ENCODE peak calls at places on chromosomes 2 and 18, in nine cellular contexts. One of them, this sample, is unnamed.

GRCh38 chr2:173149491-173149890 is 73.8 kb downstream of the MAP3K20 start:
- DNase-seq in ovary: no peak
- DNase-seq in H9: no peak
- DNase-seq in endothelial cell of umbilical vein: no peak
- DNase-seq in BE2C: no peak
- DNase-seq in spleen: peak; percentile 76
- DNase-seq in lower lobe of right lung: no peak
- DNase-seq in adrenal gland: no peak
- DNase-seq in CD8-positive, alpha-beta T cell: peak; percentile 6
- DNase-seq in this sample: no peak

GRCh38 chr2:232940724-232941123 is 70.7 kb downstream of the SNORC start:
- DNase-seq in ovary: no peak
- DNase-seq in H9: no peak
- DNase-seq in endothelial cell of umbilical vein: no peak
- DNase-seq in BE2C: no peak
- DNase-seq in spleen: no peak
- DNase-seq in lower lobe of right lung: no peak
- DNase-seq in adrenal gland: no peak
- DNase-seq in CD8-positive, alpha-beta T cell: no peak
- DNase-seq in this sample: no peak

GRCh38 chr2:74778381-74779371 is 55.3 kb upstream of the HK2 start:
- DNase-seq in ovary: no peak
- DNase-seq in H9: peak; percentile 90
- DNase-seq in endothelial cell of umbilical vein: no peak
- DNase-seq in BE2C: peak; percentile 53
- DNase-seq in spleen: no peak
- DNase-seq in lower lobe of right lung: no peak
- DNase-seq in adrenal gland: no peak
- DNase-seq in CD8-positive, alpha-beta T cell: no peak
- DNase-seq in this sample: no peak

GRCh38 chr2:108199726-108200125 is 40.0 kb upstream of the SULT1C3 start:
- DNase-seq in ovary: no peak
- DNase-seq in H9: no peak
- DNase-seq in endothelial cell of umbilical vein: no peak
- DNase-seq in BE2C: no peak
- DNase-seq in spleen: no peak
- DNase-seq in lower lobe of right lung: no peak
- DNase-seq in adrenal gland: no peak
- DNase-seq in CD8-positive, alpha-beta T cell: no peak
- DNase-seq in this sample: no peak

GRCh38 chr2:121080013-121080772 is 204.8 kb downstream of the TFCP2L1 start:
- DNase-seq in ovary: peak; percentile 74
- DNase-seq in H9: peak; percentile 81
- DNase-seq in endothelial cell of umbilical vein: peak; percentile 58
- DNase-seq in BE2C: peak; percentile 52
- DNase-seq in spleen: no peak
- DNase-seq in lower lobe of right lung: no peak
- DNase-seq in adrenal gland: peak; percentile 80
- DNase-seq in CD8-positive, alpha-beta T cell: no peak
- DNase-seq in this sample: peak; percentile 29

GRCh38 chr2:214104219-214104618 is 306.6 kb upstream of the VWC2L start:
- DNase-seq in ovary: no peak
- DNase-seq in H9: no peak
- DNase-seq in endothelial cell of umbilical vein: no peak
- DNase-seq in BE2C: no peak
- DNase-seq in spleen: no peak
- DNase-seq in lower lobe of right lung: no peak
- DNase-seq in adrenal gland: no peak
- DNase-seq in CD8-positive, alpha-beta T cell: no peak
- DNase-seq in this sample: no peak

GRCh38 chr18:48994044-48994651 is 43.4 kb upstream of the SMAD7 start:
- DNase-seq in ovary: peak; percentile 35
- DNase-seq in H9: no peak
- DNase-seq in endothelial cell of umbilical vein: no peak
- DNase-seq in BE2C: no peak
- DNase-seq in spleen: no peak
- DNase-seq in lower lobe of right lung: peak; percentile 77
- DNase-seq in adrenal gland: no peak
- DNase-seq in CD8-positive, alpha-beta T cell: no peak
- DNase-seq in this sample: no peak

GRCh38 chr2:43605079-43605655 is 9.3 kb upstream of the THADA start:
- DNase-seq in ovary: no peak
- DNase-seq in H9: peak; percentile 52
- DNase-seq in endothelial cell of umbilical vein: peak; percentile 43
- DNase-seq in BE2C: peak; percentile 56
- DNase-seq in spleen: no peak
- DNase-seq in lower lobe of right lung: no peak
- DNase-seq in adrenal gland: no peak
- DNase-seq in CD8-positive, alpha-beta T cell: no peak
- DNase-seq in this sample: no peak

GRCh38 chr2:100070078-100070477 is 72.3 kb downstream of the AFF3 start:
- DNase-seq in ovary: no peak
- DNase-seq in H9: no peak
- DNase-seq in endothelial cell of umbilical vein: no peak
- DNase-seq in BE2C: no peak
- DNase-seq in spleen: no peak
- DNase-seq in lower lobe of right lung: no peak
- DNase-seq in adrenal gland: no peak
- DNase-seq in CD8-positive, alpha-beta T cell: no peak
- DNase-seq in this sample: no peak

GRCh38 chr2:121197369-121198091 is 87.5 kb downstream of the TFCP2L1 start:
- DNase-seq in ovary: no peak
- DNase-seq in H9: no peak
- DNase-seq in endothelial cell of umbilical vein: no peak
- DNase-seq in BE2C: no peak
- DNase-seq in spleen: peak; percentile 86
- DNase-seq in lower lobe of right lung: peak; percentile 94
- DNase-seq in adrenal gland: peak; percentile 92
- DNase-seq in CD8-positive, alpha-beta T cell: no peak
- DNase-seq in this sample: peak; percentile 44

GRCh38 chr18:68409585-68409984 is 305.3 kb downstream of the TMX3 start:
- DNase-seq in ovary: no peak
- DNase-seq in H9: no peak
- DNase-seq in endothelial cell of umbilical vein: no peak
- DNase-seq in BE2C: no peak
- DNase-seq in spleen: no peak
- DNase-seq in lower lobe of right lung: no peak
- DNase-seq in adrenal gland: no peak
- DNase-seq in CD8-positive, alpha-beta T cell: no peak
- DNase-seq in this sample: no peak

GRCh38 chr18:68400889-68401288 is 314.0 kb downstream of the TMX3 start:
- DNase-seq in ovary: no peak
- DNase-seq in H9: no peak
- DNase-seq in endothelial cell of umbilical vein: no peak
- DNase-seq in BE2C: no peak
- DNase-seq in spleen: no peak
- DNase-seq in lower lobe of right lung: no peak
- DNase-seq in adrenal gland: no peak
- DNase-seq in CD8-positive, alpha-beta T cell: no peak
- DNase-seq in this sample: no peak

GRCh38 chr18:68402784-68403183 is 312.1 kb downstream of the TMX3 start:
- DNase-seq in ovary: no peak
- DNase-seq in H9: no peak
- DNase-seq in endothelial cell of umbilical vein: no peak
- DNase-seq in BE2C: no peak
- DNase-seq in spleen: no peak
- DNase-seq in lower lobe of right lung: no peak
- DNase-seq in adrenal gland: no peak
- DNase-seq in CD8-positive, alpha-beta T cell: no peak
- DNase-seq in this sample: no peak

DNA sequence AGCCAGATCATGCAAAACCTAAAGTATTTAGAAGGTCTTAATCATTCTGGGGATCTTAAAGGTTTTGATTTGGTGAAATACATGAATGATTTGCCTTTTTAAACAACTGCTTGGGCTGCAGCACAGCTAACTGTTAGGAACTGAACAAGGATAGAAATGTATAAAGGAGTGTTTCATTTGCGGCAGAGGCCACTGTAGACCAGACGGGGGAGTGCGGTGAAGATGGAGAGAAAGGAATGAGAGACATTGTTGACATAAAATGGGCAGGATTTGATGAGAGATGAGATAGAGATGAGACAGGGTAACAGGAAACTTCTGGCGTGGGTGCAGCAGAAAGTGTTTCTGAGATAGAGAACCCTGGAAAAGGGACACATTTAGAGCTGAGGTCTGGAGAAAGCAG is 308.1 kb downstream of the TMX3 start:
- DNase-seq in ovary: no peak
- DNase-seq in H9: no peak
- DNase-seq in endothelial cell of umbilical vein: no peak
- DNase-seq in BE2C: no peak
- DNase-seq in spleen: no peak
- DNase-seq in lower lobe of right lung: no peak
- DNase-seq in adrenal gland: no peak
- DNase-seq in CD8-positive, alpha-beta T cell: no peak
- DNase-seq in this sample: no peak
- TF ChIP-seq CTCF in ovary: no peak
- TF ChIP-seq CTCF in H9: no peak
- TF ChIP-seq CTCF in endothelial cell of umbilical vein: no peak
- TF ChIP-seq CTCF in BE2C: peak; percentile 5
- TF ChIP-seq CTCF in spleen: no peak
- TF ChIP-seq CTCF in lower lobe of right lung: no peak
- TF ChIP-seq CTCF in adrenal gland: no peak
- TF ChIP-seq CTCF in CD8-positive, alpha-beta T cell: no peak
- TF ChIP-seq CTCF in this sample: no peak

GRCh38 chr18:44759925-44760342 is 79.2 kb downstream of the SETBP1 start:
- DNase-seq in ovary: no peak
- DNase-seq in H9: no peak
- DNase-seq in endothelial cell of umbilical vein: no peak
- DNase-seq in BE2C: no peak
- DNase-seq in spleen: no peak
- DNase-seq in lower lobe of right lung: no peak
- DNase-seq in adrenal gland: no peak
- DNase-seq in CD8-positive, alpha-beta T cell: no peak
- DNase-seq in this sample: no peak

GRCh38 chr18:44763327-44763726 is 82.6 kb downstream of the SETBP1 start:
- DNase-seq in ovary: no peak
- DNase-seq in H9: no peak
- DNase-seq in endothelial cell of umbilical vein: no peak
- DNase-seq in BE2C: no peak
- DNase-seq in spleen: no peak
- DNase-seq in lower lobe of right lung: no peak
- DNase-seq in adrenal gland: no peak
- DNase-seq in CD8-positive, alpha-beta T cell: no peak
- DNase-seq in this sample: no peak

GRCh38 chr18:44761812-44762211 is 81.1 kb downstream of the SETBP1 start:
- DNase-seq in ovary: no peak
- DNase-seq in H9: no peak
- DNase-seq in endothelial cell of umbilical vein: no peak
- DNase-seq in BE2C: no peak
- DNase-seq in spleen: no peak
- DNase-seq in lower lobe of right lung: no peak
- DNase-seq in adrenal gland: no peak
- DNase-seq in CD8-positive, alpha-beta T cell: no peak
- DNase-seq in this sample: no peak

GRCh38 chr18:44754567-44754966 is 73.9 kb downstream of the SETBP1 start:
- DNase-seq in ovary: no peak
- DNase-seq in H9: no peak
- DNase-seq in endothelial cell of umbilical vein: no peak
- DNase-seq in BE2C: no peak
- DNase-seq in spleen: no peak
- DNase-seq in lower lobe of right lung: no peak
- DNase-seq in adrenal gland: no peak
- DNase-seq in CD8-positive, alpha-beta T cell: no peak
- DNase-seq in this sample: no peak

GRCh38 chr18:44758821-44759624 is 78.3 kb downstream of the SETBP1 start:
- DNase-seq in ovary: no peak
- DNase-seq in H9: no peak
- DNase-seq in endothelial cell of umbilical vein: no peak
- DNase-seq in BE2C: no peak
- DNase-seq in spleen: no peak
- DNase-seq in lower lobe of right lung: no peak
- DNase-seq in adrenal gland: no peak
- DNase-seq in CD8-positive, alpha-beta T cell: no peak
- DNase-seq in this sample: no peak
- H3K4me1 ChIP-seq in ovary: no peaks in the 10 kb centered on the region
- H3K4me1 ChIP-seq in H9: peaks cover 6% of the 10 kb centered on the region
- H3K4me1 ChIP-seq in endothelial cell of umbilical vein: no peaks in the 10 kb centered on the region
- H3K4me1 ChIP-seq in BE2C: no peaks in the 10 kb centered on the region
- H3K4me1 ChIP-seq in spleen: peaks cover 59% of the 10 kb centered on the region
- H3K4me1 ChIP-seq in lower lobe of right lung: peaks cover 16% of the 10 kb centered on the region
- H3K4me1 ChIP-seq in adrenal gland: peaks cover 3% of the 10 kb centered on the region
- H3K4me1 ChIP-seq in CD8-positive, alpha-beta T cell: peaks cover 12% of the 10 kb centered on the region
- H3K4me1 ChIP-seq in this sample: peaks cover 9% of the 10 kb centered on the region

DNA sequence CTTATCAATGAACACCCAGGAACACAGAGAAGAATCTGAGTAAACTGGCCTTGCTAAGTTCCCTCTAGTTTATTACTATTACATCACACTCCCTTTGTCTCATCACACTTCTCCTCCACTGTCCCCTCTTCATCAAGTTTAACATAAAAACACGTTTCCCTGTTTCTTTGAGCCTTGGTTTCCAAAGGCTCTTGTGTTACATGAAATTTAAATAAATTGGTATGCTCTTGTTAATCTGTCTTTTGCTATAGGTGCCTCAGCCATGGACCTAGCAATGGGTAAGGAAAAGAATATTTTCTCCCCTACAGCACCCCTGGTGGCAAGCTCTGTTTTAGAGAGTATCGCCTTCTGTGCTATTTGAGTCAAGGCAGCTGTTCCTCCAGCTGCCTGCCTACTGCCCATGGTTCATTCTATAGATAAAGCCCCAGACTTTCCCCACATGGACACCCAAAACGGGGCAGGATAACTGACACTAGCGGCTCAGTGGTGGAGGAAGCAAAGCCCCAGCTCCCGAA is 31.8 kb downstream of the TGIF1 start:
- DNase-seq in ovary: peak; percentile 38
- DNase-seq in H9: peak; percentile 63
- DNase-seq in endothelial cell of umbilical vein: peak; percentile 47
- DNase-seq in BE2C: peak; percentile 4
- DNase-seq in spleen: no peak
- DNase-seq in lower lobe of right lung: no peak
- DNase-seq in adrenal gland: no peak
- DNase-seq in CD8-positive, alpha-beta T cell: no peak
- DNase-seq in this sample: no peak
- TF ChIP-seq CTCF in ovary: no peak
- TF ChIP-seq CTCF in H9: peak; percentile 75
- TF ChIP-seq CTCF in endothelial cell of umbilical vein: peak; percentile 55
- TF ChIP-seq CTCF in BE2C: peak; percentile 43
- TF ChIP-seq CTCF in spleen: peak; percentile 23
- TF ChIP-seq CTCF in lower lobe of right lung: peak; percentile 43
- TF ChIP-seq CTCF in adrenal gland: peak; percentile 30
- TF ChIP-seq CTCF in CD8-positive, alpha-beta T cell: peak; percentile 48
- TF ChIP-seq CTCF in this sample: peak; percentile 51

DNA sequence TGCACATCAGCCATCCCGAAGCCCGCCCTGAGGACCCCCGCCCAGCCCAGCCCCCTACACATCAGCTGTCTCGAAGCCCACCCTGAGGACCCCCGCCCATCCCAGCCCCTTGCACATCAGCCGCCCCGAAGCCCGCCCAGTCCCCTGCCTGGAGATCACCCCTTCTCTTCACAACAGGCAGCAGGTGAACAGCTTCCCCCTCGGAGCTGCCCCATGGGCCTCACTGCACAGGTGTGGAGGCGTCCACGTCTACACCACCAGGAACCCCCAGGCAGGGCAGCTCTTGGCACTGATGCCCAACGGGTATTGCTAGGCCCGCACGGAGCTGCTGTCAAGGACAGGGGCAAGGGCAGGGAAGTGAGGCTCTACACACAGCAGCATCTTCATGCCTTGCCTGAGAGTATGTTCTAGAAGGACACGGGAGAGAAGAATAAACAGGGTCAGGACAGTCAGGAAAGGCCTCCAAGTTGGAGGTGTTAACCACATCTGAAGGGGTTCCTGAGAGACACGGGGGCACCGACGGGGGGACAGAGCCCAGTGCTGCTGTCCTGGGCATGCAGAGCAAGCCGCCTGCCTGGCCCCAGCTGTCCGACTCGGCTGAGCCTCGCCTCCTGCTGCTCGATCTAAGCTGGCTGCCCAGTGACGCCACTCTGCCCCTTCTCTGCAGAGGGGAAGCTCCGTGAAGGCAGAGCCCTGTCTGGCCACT is 137.4 kb downstream of the HDAC4 start:
- DNase-seq in ovary: no peak
- DNase-seq in H9: peak; percentile 22
- DNase-seq in endothelial cell of umbilical vein: no peak
- DNase-seq in BE2C: no peak
- DNase-seq in spleen: peak; percentile 81
- DNase-seq in lower lobe of right lung: no peak
- DNase-seq in adrenal gland: peak; percentile 26
- DNase-seq in CD8-positive, alpha-beta T cell: no peak
- DNase-seq in this sample: no peak
- H3K4me1 ChIP-seq in ovary: peaks cover 46% of the 10 kb centered on the region
- H3K4me1 ChIP-seq in H9: peaks cover 6% of the 10 kb centered on the region
- H3K4me1 ChIP-seq in endothelial cell of umbilical vein: peaks cover 13% of the 10 kb centered on the region
- H3K4me1 ChIP-seq in BE2C: peaks cover 26% of the 10 kb centered on the region
- H3K4me1 ChIP-seq in spleen: peaks cover 100% of the 10 kb centered on the region
- H3K4me1 ChIP-seq in lower lobe of right lung: peaks cover 75% of the 10 kb centered on the region
- H3K4me1 ChIP-seq in adrenal gland: peaks cover 65% of the 10 kb centered on the region
- H3K4me1 ChIP-seq in CD8-positive, alpha-beta T cell: peaks cover 85% of the 10 kb centered on the region
- H3K4me1 ChIP-seq in this sample: peaks cover 89% of the 10 kb centered on the region

This sample was measured in left ventricle myocardium inferior.